ENCODE peak calls at places on chromosomes 12 and 14, in five cellular contexts. D, O, Q, T and Y are unnamed samples.

GRCh38 chr14:37197421-37198272 is at the start of gene MIPOL1:
- DNase-seq in T (no peak), Q (peak), D (peak), O (peak), Y (peak)

GRCh38 chr14:81192594-81192993 is 28.2 kb downstream of the GTF2A1 start:
- DNase-seq in T (no peak), D (no peak), O (no peak), Q (no peak), Y (no peak)

GRCh38 chr14:38971258-38971921 is 131.6 kb downstream of the SEC23A start:
- DNase-seq in D (no peak), T (no peak), O (no peak), Q (no peak), Y (no peak)

GRCh38 chr12:14557966-14558365 is 9.7 kb downstream of the PLBD1 start:
- DNase-seq in O (no peak), D (no peak), Q (no peak), T (no peak), Y (no peak)

GRCh38 chr12:91562476-91562875 is 379.9 kb upstream of the DCN start:
- DNase-seq in O (no peak), T (no peak), D (no peak), Q (no peak), Y (no peak)

GRCh38 chr14:79842270-79842669 is 369.0 kb downstream of the DIO2 start:
- DNase-seq in O (no peak), Q (no peak), T (no peak), D (no peak), Y (peak)

GRCh38 chr12:111028830-111029229 is 108.5 kb upstream of the MYL2 start:
- DNase-seq in Q (no peak), T (no peak), O (no peak), D (no peak), Y (no peak)

GRCh38 chr14:68684466-68685418 is 108.1 kb downstream of the ZFP36L1 start:
- DNase-seq in O (no peak), Q (no peak), D (no peak), T (no peak), Y (no peak)

GRCh38 chr12:82746668-82747067 is 60.0 kb downstream of the TMTC2 start:
- DNase-seq in O (no peak), Q (no peak), T (no peak), D (no peak), Y (no peak)

GRCh38 chr12:121522962-121523361 is 57.9 kb downstream of the KDM2B start:
- DNase-seq in D (no peak), T (peak), O (no peak), Q (no peak), Y (no peak)

GRCh38 chr12:91630118-91630517 is 447.5 kb upstream of the DCN start:
- DNase-seq in Q (no peak), T (no peak), D (no peak), O (no peak), Y (no peak)

GRCh38 chr12:119594772-119595445 is 1.3 kb downstream of the TMEM233 start:
- DNase-seq in O (no peak), T (no peak), D (peak), Q (no peak), Y (no peak)

DNA sequence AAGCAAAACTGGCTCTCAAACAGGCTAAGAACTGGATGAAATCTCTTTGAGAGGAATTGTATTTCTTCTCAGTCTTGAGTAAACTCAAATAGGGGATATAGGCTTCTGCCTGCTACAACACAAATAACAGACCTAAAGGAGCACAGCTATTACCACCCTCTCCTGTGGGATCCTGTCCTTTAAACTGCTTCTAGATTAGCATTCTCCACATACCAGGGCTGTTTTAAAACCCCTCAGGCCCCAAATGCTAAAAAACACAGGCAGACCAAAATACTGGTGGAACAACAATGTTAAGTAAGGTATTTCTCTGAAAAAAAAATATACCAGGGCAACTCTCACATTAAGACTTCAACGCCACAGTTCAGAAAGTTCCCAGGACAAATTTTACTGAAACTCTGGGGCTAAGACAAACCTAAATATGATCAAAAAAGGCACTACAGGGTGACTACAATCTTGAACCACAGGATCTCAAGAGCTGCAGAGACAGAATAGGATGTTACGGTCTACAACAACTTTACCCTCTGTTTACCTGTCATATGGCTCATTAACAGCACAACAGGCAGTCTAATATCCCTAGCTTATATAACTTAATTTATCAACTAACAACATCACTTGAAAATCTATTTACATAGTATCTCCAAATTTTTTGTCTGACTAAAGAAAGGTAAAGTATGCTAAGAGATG is 7.2 kb downstream of the CPNE8 start:
- DNase-seq in T (no peak), Q (no peak), D (no peak), O (no peak), Y (no peak)
- TF ChIP-seq KDM1A in T (no peak), Q (no peak), D (no peak), O (no peak), Y (no peak)

GRCh38 chr12:101935769-101936741 is 58.7 kb downstream of the DRAM1 start:
- DNase-seq in O (peak), T (peak), D (no peak), Q (no peak), Y (no peak)
- TF ChIP-seq KDM1A in O (no peak), T (no peak), D (no peak), Q (no peak), Y (no peak)

GRCh38 chr12:114668151-114668891 is 15.7 kb downstream of the TBX3 start:
- DNase-seq in O (peak), Q (peak), D (peak), T (no peak), Y (peak)
- TF ChIP-seq KDM1A in O (no peak), Q (no peak), D (no peak), T (no peak), Y (no peak)

GRCh38 chr12:76220980-76221379 is 127.2 kb downstream of the BBS10 start:
- DNase-seq in D (no peak), Q (no peak), O (no peak), T (no peak), Y (no peak)
- TF ChIP-seq KDM1A in D (no peak), Q (no peak), O (no peak), T (no peak), Y (no peak)

DNA sequence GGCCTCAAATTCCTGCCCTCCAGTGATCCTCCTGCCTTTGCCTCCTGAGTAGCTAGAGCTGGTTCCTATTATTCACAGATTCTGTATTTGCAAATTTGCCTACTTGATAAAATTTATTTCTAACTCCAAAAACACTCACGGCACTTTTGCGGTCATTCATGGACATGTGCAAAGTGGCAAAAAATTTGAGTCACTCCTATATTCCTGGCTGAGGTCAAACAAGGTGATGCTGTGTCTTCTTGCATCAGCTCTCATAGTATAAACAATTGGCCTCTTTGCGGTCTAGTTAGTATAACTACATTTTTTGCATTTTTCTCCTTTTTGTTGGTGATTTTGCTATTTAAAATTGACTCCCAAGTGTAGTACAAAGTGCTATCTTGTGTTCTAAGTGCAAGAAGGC is 24.7 kb downstream of the ATF1 start:
- DNase-seq in D (peak), Q (peak), O (no peak), T (no peak), Y (no peak)
- TF ChIP-seq KDM1A in D (no peak), Q (no peak), O (no peak), T (no peak), Y (no peak)